ENCODE peak calls at places on chromosomes 12 and 14, in four cellular contexts. B is endothelial cell of umbilical vein, D is PC-3, K is tibial artery. I is an unnamed sample. For H3K36me3, the result is how much of the 10 kb centered on the place peaks cover.

GRCh38 chr12:132539016-132539773 is 49.2 kb downstream of the FBRSL1 start:
- DNase-seq in K (no peak), B (no peak), D (no peak), I (no peak)

GRCh38 chr14:62778847-62779246 is 266.4 kb downstream of the KCNH5 start:
- DNase-seq in D (no peak), B (no peak), K (no peak), I (no peak)

GRCh38 chr12:131832393-131833231 is 4.4 kb downstream of the MMP17 start:
- DNase-seq in B (no peak), K (peak), D (peak), I (peak)

GRCh38 chr12:113559466-113559865 is 87.8 kb upstream of the LHX5 start:
- DNase-seq in B (no peak), K (no peak), D (no peak), I (no peak)

GRCh38 chr12:5085896-5086295 is 42.2 kb downstream of the KCNA5 start:
- DNase-seq in B (no peak), D (peak), K (no peak), I (no peak)

GRCh38 chr14:34616360-34616759 is 13.6 kb downstream of the SNX6 start:
- DNase-seq in K (no peak), D (no peak), B (no peak), I (no peak)

GRCh38 chr14:78921856-78922255 is 751.7 kb downstream of the NRXN3 start:
- DNase-seq in B (peak), K (no peak), D (peak), I (no peak)

GRCh38 chr12:42504049-42504448 is 85.5 kb downstream of the PRICKLE1 start:
- DNase-seq in K (no peak), D (no peak), B (peak), I (no peak)

GRCh38 chr12:67477682-67478265 is 170.8 kb upstream of the DYRK2 start:
- DNase-seq in K (no peak), B (no peak), D (no peak), I (no peak)

GRCh38 chr12:13734753-13735152 is 246.6 kb downstream of the GRIN2B start:
- DNase-seq in D (peak), K (no peak), B (no peak), I (no peak)

GRCh38 chr14:76793324-76793723 is 19.4 kb downstream of the ANGEL1 start:
- DNase-seq in D (no peak), K (no peak), B (no peak), I (no peak)

GRCh38 chr12:24996102-24996797 is 47.3 kb upstream of the BCAT1 start:
- DNase-seq in K (no peak), B (no peak), D (no peak), I (no peak)

GRCh38 chr14:23566112-23566781 is 1.3 kb downstream of the AP1G2 start:
- DNase-seq in D (no peak), K (no peak), B (no peak), I (no peak)
- H3K4me3 ChIP-seq in D (peak), K (no peak), B (no peak), I (peak)

GRCh38 chr12:48084841-48085460 is 20.9 kb downstream of the SENP1 start:
- DNase-seq in B (no peak), K (no peak), D (no peak), I (no peak)
- H3K36me3 ChIP-seq in B (under half), K (half or more), D (under half), I (half or more)

GRCh38 chr12:105970885-105971284 is 167.9 kb downstream of the NUAK1 start:
- DNase-seq in K (no peak), B (no peak), D (no peak), I (no peak)

GRCh38 chr12:105961821-105962671 is 176.7 kb downstream of the NUAK1 start:
- DNase-seq in D (no peak), K (no peak), B (no peak), I (no peak)

GRCh38 chr12:105967038-105967776 is 171.5 kb downstream of the NUAK1 start:
- DNase-seq in D (no peak), B (peak), K (no peak), I (no peak)

GRCh38 chr12:105968025-105968424 is 170.7 kb downstream of the NUAK1 start:
- DNase-seq in D (no peak), K (no peak), B (no peak), I (no peak)
- TF ChIP-seq CTCF in D (no peak), K (no peak), B (no peak), I (no peak)

DNA sequence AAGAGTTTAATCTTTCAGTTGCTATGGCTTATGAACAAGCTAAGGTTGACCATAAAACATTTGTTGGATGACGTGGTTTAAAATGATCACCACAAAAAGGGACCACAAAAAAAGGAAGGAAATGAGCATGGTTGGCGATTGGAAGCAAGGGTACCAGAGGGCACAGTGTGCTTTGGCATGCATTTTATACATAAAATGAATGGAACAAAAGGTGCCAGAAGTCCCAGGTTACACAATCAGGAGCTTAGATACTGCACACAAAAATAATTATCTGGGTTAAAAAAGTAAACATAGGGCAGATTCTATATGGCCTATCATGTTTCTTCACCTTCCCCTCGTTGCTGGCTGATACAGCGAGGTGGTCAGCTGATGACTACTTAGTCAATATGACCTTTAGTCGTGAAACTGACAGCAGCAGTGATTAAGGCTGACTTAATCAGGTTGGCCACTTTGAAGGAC is 50.7 kb downstream of the ZC3H14 start:
- DNase-seq in D (peak), K (no peak), B (peak), I (no peak)
- H3K4me3 ChIP-seq in D (no peak), K (no peak), B (no peak), I (no peak)

DNA sequence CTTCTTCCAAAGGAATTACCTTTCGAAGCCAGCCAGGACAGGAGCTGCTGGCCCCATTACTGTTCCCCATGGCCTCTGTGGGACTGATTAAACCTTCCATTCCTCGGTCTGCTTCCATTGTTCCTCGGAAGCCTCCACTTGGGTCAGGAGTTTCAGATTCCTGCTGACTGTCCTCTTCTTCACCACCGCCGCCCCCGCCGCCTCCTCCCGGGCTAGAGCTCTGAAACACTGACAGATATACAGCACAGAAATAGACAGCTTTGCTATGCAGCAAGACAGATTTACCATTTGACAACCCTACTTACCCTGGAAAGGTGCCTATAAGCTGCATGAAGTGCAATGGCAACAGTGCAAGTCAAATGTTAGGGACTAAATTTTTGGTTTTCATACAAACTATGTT is 21.8 kb downstream of the ZC2HC1C start:
- DNase-seq in D (no peak), B (no peak), K (no peak), I (no peak)
- H3K36me3 ChIP-seq in D (under half), B (under half), K (half or more), I (half or more)

GRCh38 chr12:104958009-104958945 is at the start of gene SLC41A2:
- DNase-seq in K (peak), B (peak), D (peak), I (peak)
- TF ChIP-seq CTCF in K (peak), B (no peak), D (peak), I (peak)

GRCh38 chr14:43900173-43900655 is 606.9 kb downstream of the FSCB start:
- DNase-seq in D (no peak), B (no peak), K (no peak), I (no peak)
- H3K4me3 ChIP-seq in D (no peak), B (no peak), K (no peak), I (no peak)

GRCh38 chr14:24789277-24789832 is 155.4 kb upstream of the GZMB start:
- DNase-seq in K (no peak), D (no peak), B (no peak), I (no peak)
- H3K36me3 ChIP-seq in K (under half), D (under half), B (under half), I (under half)

I was measured in left ventricle myocardium inferior.